ENCODE peak calls at places on chromosome 19, in seven cellular contexts. One of them, this sample, is unnamed.

GRCh38 chr19:1085053-1085658 is 10.0 kb downstream of the POLR2E start:
- DNase-seq in NCI-H2171: no peak
- DNase-seq in anterior cingulate cortex: no peak
- DNase-seq in AG04450: no peak
- DNase-seq in endothelial cell: no peak
- DNase-seq in stimulated activated CD8-positive, alpha-beta memory T cell treated with anti-CD3 and anti-CD28 coated beads, Interleukin-2, amount 100 ng/mL, for 48 hours: no peak
- DNase-seq in NCI-H2081: no peak
- DNase-seq in this sample: no peak

GRCh38 chr19:45250832-45251451 is at the start of gene MARK4:
- DNase-seq in NCI-H2171: peak; percentile 78
- DNase-seq in anterior cingulate cortex: peak; percentile 39
- DNase-seq in AG04450: no peak
- DNase-seq in endothelial cell: peak; percentile 60
- DNase-seq in stimulated activated CD8-positive, alpha-beta memory T cell treated with anti-CD3 and anti-CD28 coated beads, Interleukin-2, amount 100 ng/mL, for 48 hours: peak; percentile 35
- DNase-seq in NCI-H2081: peak; percentile 45
- DNase-seq in this sample: peak; percentile 33

GRCh38 chr19:53655042-53655665 is 23.4 kb downstream of the DPRX start:
- DNase-seq in NCI-H2171: no peak
- DNase-seq in anterior cingulate cortex: no peak
- DNase-seq in AG04450: no peak
- DNase-seq in endothelial cell: no peak
- DNase-seq in stimulated activated CD8-positive, alpha-beta memory T cell treated with anti-CD3 and anti-CD28 coated beads, Interleukin-2, amount 100 ng/mL, for 48 hours: no peak
- DNase-seq in NCI-H2081: no peak
- DNase-seq in this sample: no peak

GRCh38 chr19:58007285-58007684 is 4.7 kb upstream of the ZNF606 start:
- DNase-seq in NCI-H2171: no peak
- DNase-seq in anterior cingulate cortex: no peak
- DNase-seq in AG04450: no peak
- DNase-seq in endothelial cell: no peak
- DNase-seq in stimulated activated CD8-positive, alpha-beta memory T cell treated with anti-CD3 and anti-CD28 coated beads, Interleukin-2, amount 100 ng/mL, for 48 hours: no peak
- DNase-seq in NCI-H2081: no peak
- DNase-seq in this sample: no peak

GRCh38 chr19:30450101-30450500 is 77.9 kb downstream of the ZNF536 start:
- DNase-seq in NCI-H2171: peak; percentile 91
- DNase-seq in anterior cingulate cortex: peak; percentile 55
- DNase-seq in AG04450: no peak
- DNase-seq in endothelial cell: peak; percentile 69
- DNase-seq in stimulated activated CD8-positive, alpha-beta memory T cell treated with anti-CD3 and anti-CD28 coated beads, Interleukin-2, amount 100 ng/mL, for 48 hours: no peak
- DNase-seq in NCI-H2081: no peak
- DNase-seq in this sample: no peak

GRCh38 chr19:47512948-47513319 is 1.9 kb downstream of the NAPA start:
- DNase-seq in NCI-H2171: no peak
- DNase-seq in anterior cingulate cortex: no peak
- DNase-seq in AG04450: no peak
- DNase-seq in endothelial cell: no peak
- DNase-seq in stimulated activated CD8-positive, alpha-beta memory T cell treated with anti-CD3 and anti-CD28 coated beads, Interleukin-2, amount 100 ng/mL, for 48 hours: no peak
- DNase-seq in NCI-H2081: no peak
- DNase-seq in this sample: no peak

GRCh38 chr19:31535691-31536460 is 186.6 kb upstream of the TSHZ3 start:
- DNase-seq in NCI-H2171: no peak
- DNase-seq in anterior cingulate cortex: no peak
- DNase-seq in AG04450: no peak
- DNase-seq in endothelial cell: no peak
- DNase-seq in stimulated activated CD8-positive, alpha-beta memory T cell treated with anti-CD3 and anti-CD28 coated beads, Interleukin-2, amount 100 ng/mL, for 48 hours: no peak
- DNase-seq in NCI-H2081: no peak
- DNase-seq in this sample: no peak

GRCh38 chr19:4291200-4291732 is 10.9 kb downstream of the TMIGD2 start:
- DNase-seq in NCI-H2171: no peak
- DNase-seq in anterior cingulate cortex: no peak
- DNase-seq in AG04450: no peak
- DNase-seq in endothelial cell: no peak
- DNase-seq in stimulated activated CD8-positive, alpha-beta memory T cell treated with anti-CD3 and anti-CD28 coated beads, Interleukin-2, amount 100 ng/mL, for 48 hours: no peak
- DNase-seq in NCI-H2081: no peak
- DNase-seq in this sample: no peak

GRCh38 chr19:1782501-1782900 is 29.2 kb downstream of the ONECUT3 start:
- DNase-seq in NCI-H2171: no peak
- DNase-seq in anterior cingulate cortex: no peak
- DNase-seq in AG04450: no peak
- DNase-seq in endothelial cell: no peak
- DNase-seq in stimulated activated CD8-positive, alpha-beta memory T cell treated with anti-CD3 and anti-CD28 coated beads, Interleukin-2, amount 100 ng/mL, for 48 hours: no peak
- DNase-seq in NCI-H2081: no peak
- DNase-seq in this sample: no peak

GRCh38 chr19:13262450-13262849 is 112.2 kb downstream of the IER2 start:
- DNase-seq in NCI-H2171: peak; percentile 48
- DNase-seq in anterior cingulate cortex: no peak
- DNase-seq in AG04450: no peak
- DNase-seq in endothelial cell: no peak
- DNase-seq in stimulated activated CD8-positive, alpha-beta memory T cell treated with anti-CD3 and anti-CD28 coated beads, Interleukin-2, amount 100 ng/mL, for 48 hours: no peak
- DNase-seq in NCI-H2081: peak; percentile 25
- DNase-seq in this sample: no peak

GRCh38 chr19:33175886-33176669 is 18.1 kb upstream of the LRP3 start:
- DNase-seq in NCI-H2171: no peak
- DNase-seq in anterior cingulate cortex: no peak
- DNase-seq in AG04450: no peak
- DNase-seq in endothelial cell: no peak
- DNase-seq in stimulated activated CD8-positive, alpha-beta memory T cell treated with anti-CD3 and anti-CD28 coated beads, Interleukin-2, amount 100 ng/mL, for 48 hours: no peak
- DNase-seq in NCI-H2081: no peak
- DNase-seq in this sample: no peak

GRCh38 chr19:53088091-53088490 is 15.1 kb downstream of the ZNF160 start:
- DNase-seq in NCI-H2171: no peak
- DNase-seq in anterior cingulate cortex: no peak
- DNase-seq in AG04450: no peak
- DNase-seq in endothelial cell: no peak
- DNase-seq in stimulated activated CD8-positive, alpha-beta memory T cell treated with anti-CD3 and anti-CD28 coated beads, Interleukin-2, amount 100 ng/mL, for 48 hours: no peak
- DNase-seq in NCI-H2081: no peak
- DNase-seq in this sample: no peak

GRCh38 chr19:9937001-9937411 is 691 bp upstream of the OLFM2 start:
- DNase-seq in NCI-H2171: no peak
- DNase-seq in anterior cingulate cortex: no peak
- DNase-seq in AG04450: no peak
- DNase-seq in endothelial cell: no peak
- DNase-seq in stimulated activated CD8-positive, alpha-beta memory T cell treated with anti-CD3 and anti-CD28 coated beads, Interleukin-2, amount 100 ng/mL, for 48 hours: no peak
- DNase-seq in NCI-H2081: no peak
- DNase-seq in this sample: no peak

GRCh38 chr19:29188704-29189375 is 24.1 kb downstream of the UQCRFS1 start:
- DNase-seq in NCI-H2171: no peak
- DNase-seq in anterior cingulate cortex: no peak
- DNase-seq in AG04450: no peak
- DNase-seq in endothelial cell: no peak
- DNase-seq in stimulated activated CD8-positive, alpha-beta memory T cell treated with anti-CD3 and anti-CD28 coated beads, Interleukin-2, amount 100 ng/mL, for 48 hours: no peak
- DNase-seq in NCI-H2081: no peak
- DNase-seq in this sample: no peak

GRCh38 chr19:7307590-7308218 is 13.5 kb upstream of the INSR start:
- DNase-seq in NCI-H2171: no peak
- DNase-seq in anterior cingulate cortex: no peak
- DNase-seq in AG04450: no peak
- DNase-seq in endothelial cell: no peak
- DNase-seq in stimulated activated CD8-positive, alpha-beta memory T cell treated with anti-CD3 and anti-CD28 coated beads, Interleukin-2, amount 100 ng/mL, for 48 hours: no peak
- DNase-seq in NCI-H2081: no peak
- DNase-seq in this sample: no peak

GRCh38 chr19:44745887-44746600 is 2.5 kb upstream of the BCL3 start:
- DNase-seq in NCI-H2171: no peak
- DNase-seq in anterior cingulate cortex: no peak
- DNase-seq in AG04450: no peak
- DNase-seq in endothelial cell: no peak
- DNase-seq in stimulated activated CD8-positive, alpha-beta memory T cell treated with anti-CD3 and anti-CD28 coated beads, Interleukin-2, amount 100 ng/mL, for 48 hours: no peak
- DNase-seq in NCI-H2081: no peak
- DNase-seq in this sample: no peak

GRCh38 chr19:7973883-7974282 is 30.4 kb upstream of the TIMM44 start:
- DNase-seq in NCI-H2171: no peak
- DNase-seq in anterior cingulate cortex: peak; percentile 54
- DNase-seq in AG04450: no peak
- DNase-seq in endothelial cell: no peak
- DNase-seq in stimulated activated CD8-positive, alpha-beta memory T cell treated with anti-CD3 and anti-CD28 coated beads, Interleukin-2, amount 100 ng/mL, for 48 hours: no peak
- DNase-seq in NCI-H2081: no peak
- DNase-seq in this sample: no peak

GRCh38 chr19:16571689-16572331 is 405 bp downstream of the SLC35E1 start:
- DNase-seq in NCI-H2171: no peak
- DNase-seq in anterior cingulate cortex: no peak
- DNase-seq in AG04450: no peak
- DNase-seq in endothelial cell: peak; percentile 24
- DNase-seq in stimulated activated CD8-positive, alpha-beta memory T cell treated with anti-CD3 and anti-CD28 coated beads, Interleukin-2, amount 100 ng/mL, for 48 hours: no peak
- DNase-seq in NCI-H2081: peak; percentile 53
- DNase-seq in this sample: no peak

This sample was measured in T1000.